ENCODE peak calls at places on chromosomes 4 and X, in five cellular contexts. O is HEK293T, N is NCI-H1105, A is astrocyte of the spinal cord, M is iris pigment epithelial cell. F is an unnamed sample.

GRCh38 chr4:8648816-8649630 is 56.5 kb downstream of the CPZ start:
- DNase-seq in O (no peak), N (no peak), A (no peak), M (no peak), F (no peak)

GRCh38 chrX:65035451-65035779 is 59.2 kb upstream of the ZC4H2 start:
- DNase-seq in O (no peak), N (no peak), A (peak; percentile 0), M (peak; percentile 3), F (no peak)

GRCh38 chr4:76504613-76505465 is 69.8 kb downstream of the SHROOM3 start:
- DNase-seq in O (peak; percentile 37), N (no peak), A (peak; percentile 65), M (peak; percentile 58), F (peak; percentile 75)

GRCh38 chr4:80367737-80368136 is 32.2 kb downstream of the CFAP299 start:
- DNase-seq in O (no peak), N (no peak), A (no peak), M (peak; percentile 20), F (no peak)

GRCh38 chr4:140239311-140239710 is 85.3 kb upstream of the MAML3 start:
- DNase-seq in O (no peak), N (peak; percentile 16), A (no peak), M (no peak), F (no peak)

GRCh38 chr4:143389543-143390195 is 53.0 kb downstream of the GAB1 start:
- DNase-seq in O (no peak), N (no peak), A (peak; percentile 20), M (peak; percentile 76), F (no peak)

GRCh38 chr4:151322565-151322964 is 2.8 kb downstream of the SH3D19 start:
- DNase-seq in O (no peak), N (no peak), A (peak; percentile 9), M (peak; percentile 27), F (no peak)

GRCh38 chr4:23911675-23912455 is 22.0 kb upstream of the PPARGC1A start:
- DNase-seq in O (no peak), N (no peak), A (no peak), M (no peak), F (no peak)

GRCh38 chr4:112282860-112283667 is 2.6 kb downstream of the TIFA start:
- DNase-seq in O (no peak), N (no peak), A (no peak), M (no peak), F (no peak)

GRCh38 chr4:184099541-184099966 is 118.1 kb downstream of the ENPP6 start:
- DNase-seq in O (no peak), N (peak; percentile 4), A (no peak), M (no peak), F (no peak)

GRCh38 chr4:122764071-122764807 is 31.7 kb downstream of the BBS12 start:
- DNase-seq in O (no peak), N (no peak), A (peak; percentile 64), M (peak; percentile 47), F (no peak)

GRCh38 chrX:101619336-101619735 is 1.5 kb upstream of the ARMCX6 start:
- DNase-seq in O (peak; percentile 27), N (peak; percentile 41), A (peak; percentile 18), M (peak; percentile 9), F (no peak)

GRCh38 chr4:81631958-81632439 is 160.3 kb upstream of the RASGEF1B start:
- DNase-seq in O (peak; percentile 18), N (no peak), A (peak; percentile 67), M (peak; percentile 60), F (peak; percentile 49)

GRCh38 chr4:8846046-8846720 is 25.5 kb downstream of the HMX1 start:
- DNase-seq in O (no peak), N (no peak), A (no peak), M (no peak), F (no peak)

GRCh38 chrX:151019837-151020236 is 36.7 kb downstream of the HMGB3 start:
- DNase-seq in O (no peak), N (no peak), A (no peak), M (peak; percentile 32), F (no peak)